ENCODE peak calls at places on chromosome 9, in six cellular contexts. T is lower lobe of right lung, Y is skeletal muscle cell, I is GM23248, R is SK-N-SH, Q is heart right ventricle. Z is an unnamed sample.

GRCh38 chr9:137680445-137681358 is 61.9 kb downstream of the EHMT1 start:
- DNase-seq in I (no peak), R (no peak), T (no peak), Q (no peak), Y (no peak), Z (no peak)

GRCh38 chr9:122777935-122778671 is 10.6 kb upstream of the OR5C1 start:
- DNase-seq in T (no peak), Q (no peak), I (peak), R (no peak), Y (peak), Z (peak)

GRCh38 chr9:98251554-98251953 is 3.9 kb downstream of the TBC1D2 start:
- DNase-seq in Y (no peak), T (no peak), R (no peak), Q (no peak), I (peak), Z (no peak)

GRCh38 chr9:133104718-133105460 is 16.2 kb downstream of the RALGDS start:
- DNase-seq in T (peak), R (no peak), I (no peak), Q (no peak), Y (no peak), Z (no peak)

GRCh38 chr9:10248890-10249289 is 363.9 kb downstream of the PTPRD start:
- DNase-seq in Q (no peak), T (no peak), Y (no peak), R (no peak), I (no peak), Z (no peak)

GRCh38 chr9:6305954-6306563 is 22.1 kb upstream of the TPD52L3 start:
- DNase-seq in Q (no peak), Y (no peak), R (peak), I (peak), T (no peak), Z (peak)

GRCh38 chr9:16828335-16829281 is 41.9 kb downstream of the BNC2 start:
- DNase-seq in I (peak), Y (no peak), Q (peak), R (peak), T (no peak), Z (no peak)

GRCh38 chr9:94757158-94757557 is 30.7 kb downstream of the AOPEP start:
- DNase-seq in Y (no peak), T (no peak), I (peak), Q (no peak), R (no peak), Z (peak)

GRCh38 chr9:133155156-133155555 is 8.6 kb downstream of the GBGT1 start:
- DNase-seq in Y (no peak), Q (no peak), I (no peak), R (peak), T (peak), Z (no peak)

GRCh38 chr9:134378901-134379338 is 52.7 kb downstream of the RXRA start:
- DNase-seq in Y (no peak), I (peak), R (peak), Q (peak), T (peak), Z (no peak)

GRCh38 chr9:99368341-99369326 is 146.6 kb downstream of the SEC61B start:
- DNase-seq in Q (peak), Y (peak), R (no peak), I (peak), T (no peak), Z (no peak)

GRCh38 chr9:96071245-96072124 is 196.0 kb downstream of the ERCC6L2 start:
- DNase-seq in Q (no peak), Y (no peak), R (peak), T (no peak), I (peak), Z (no peak)

GRCh38 chr9:33445389-33445881 is 2.0 kb downstream of the AQP3 start:
- DNase-seq in Y (no peak), T (peak), Q (no peak), R (no peak), I (no peak), Z (no peak)

GRCh38 chr9:124217839-124218437 is 39.8 kb upstream of the NEK6 start:
- DNase-seq in R (no peak), I (no peak), Q (no peak), Y (no peak), T (no peak), Z (no peak)

GRCh38 chr9:37715991-37716505 is 37.6 kb upstream of the TRMT10B start:
- DNase-seq in Y (no peak), R (no peak), Q (no peak), T (no peak), I (no peak), Z (no peak)

GRCh38 chr9:127316586-127317383 is 52.2 kb downstream of the GARNL3 start:
- DNase-seq in T (no peak), I (peak), Q (no peak), Y (no peak), R (no peak), Z (no peak)

GRCh38 chr9:136095028-136095494 is at the start of gene NACC2:
- DNase-seq in R (peak), Y (no peak), I (peak), T (peak), Q (peak), Z (no peak)

GRCh38 chr9:87684627-87685204 is 41.2 kb upstream of the CTSL start:
- DNase-seq in Y (no peak), R (peak), T (no peak), I (peak), Q (peak), Z (no peak)

GRCh38 chr9:35195683-35196082 is 33.9 kb downstream of the UNC13B start:
- DNase-seq in Q (no peak), R (no peak), T (no peak), I (peak), Y (peak), Z (no peak)

GRCh38 chr9:128127990-128128835 is 684 bp upstream of the PTGES2 start:
- DNase-seq in I (peak), R (peak), Q (peak), Y (peak), T (peak), Z (no peak)

GRCh38 chr9:21527579-21527978 is 45.5 kb upstream of the IFNE start:
- DNase-seq in R (peak), Y (no peak), Q (no peak), I (no peak), T (no peak), Z (no peak)

GRCh38 chr9:74742792-74743389 is 144.8 kb downstream of the TRPM6 start:
- DNase-seq in I (peak), R (peak), Q (no peak), T (no peak), Y (no peak), Z (no peak)

GRCh38 chr9:101668466-101668865 is 70.0 kb downstream of the GRIN3A start:
- DNase-seq in Q (no peak), R (no peak), T (no peak), Y (no peak), I (no peak), Z (no peak)

GRCh38 chr9:106864533-106865143 is 1.7 kb downstream of the ZNF462 start:
- DNase-seq in T (no peak), Q (no peak), I (peak), R (peak), Y (no peak), Z (no peak)

GRCh38 chr9:114163517-114163924 is 8.2 kb downstream of the COL27A1 start:
- DNase-seq in Y (no peak), R (peak), T (peak), I (peak), Q (peak), Z (no peak)
- H3K4me3 ChIP-seq in Y (peak), R (no peak), T (peak), I (peak), Q (no peak), Z (peak)

GRCh38 chr9:129225815-129226214 is 47.8 kb upstream of the IER5L start:
- DNase-seq in I (peak), R (peak), Y (peak), Q (peak), T (peak), Z (no peak)
- H3K4me3 ChIP-seq in I (no peak), R (no peak), Y (no peak), Q (no peak), T (no peak), Z (no peak)

DNA sequence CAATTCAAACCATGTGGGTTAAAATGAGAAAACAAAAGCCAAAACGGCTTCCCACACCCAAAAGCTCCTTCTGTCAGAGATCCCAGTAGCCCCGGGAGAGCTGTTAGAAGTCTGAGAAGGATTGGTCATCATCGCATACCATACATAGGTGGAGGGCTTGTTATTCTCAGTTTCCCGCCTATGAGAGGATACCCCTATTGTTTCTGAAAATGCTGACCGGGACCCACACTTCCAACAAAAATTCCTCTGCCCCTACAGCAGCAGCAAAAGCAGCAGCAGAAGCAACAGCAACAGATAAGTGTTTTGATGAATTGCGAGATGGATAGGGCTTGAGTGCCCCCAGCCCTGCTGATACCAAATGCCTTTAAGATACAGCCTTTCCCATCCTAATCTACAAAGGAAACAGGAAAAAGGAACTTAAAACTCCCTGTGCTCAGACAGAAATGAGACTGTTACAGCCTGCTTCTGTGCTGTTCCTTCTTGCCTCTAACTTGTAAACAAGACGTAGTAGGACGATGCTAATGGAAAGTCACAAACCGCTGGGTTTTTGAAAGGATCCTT is at the start of gene TEK:
- DNase-seq in T (no peak), Y (no peak), I (peak), Q (peak), R (no peak), Z (no peak)
- H3K4me3 ChIP-seq in T (peak), Y (peak), I (peak), Q (peak), R (no peak), Z (no peak)

DNA sequence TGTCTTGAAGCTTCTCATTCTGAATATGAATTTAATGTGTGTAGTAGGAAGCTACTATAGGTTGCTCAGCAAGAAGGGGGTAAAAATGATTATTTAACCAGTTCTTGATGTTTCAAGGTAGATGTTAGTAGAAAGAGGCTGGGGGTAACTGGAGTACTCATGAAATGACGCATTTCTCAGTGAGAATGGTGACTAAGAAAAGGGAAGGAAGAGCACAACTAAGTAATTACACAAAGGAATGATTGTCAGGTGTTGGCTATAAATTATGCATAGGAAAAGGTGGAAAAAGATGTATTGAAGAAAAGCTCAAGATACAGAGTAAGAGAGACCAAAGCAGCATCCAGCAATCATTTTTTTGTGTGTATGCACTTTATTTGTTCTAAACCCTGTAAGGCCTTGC is 1.4 kb upstream of the PSIP1 start:
- DNase-seq in Y (no peak), R (no peak), T (no peak), I (no peak), Q (no peak), Z (no peak)
- H3K4me3 ChIP-seq in Y (no peak), R (no peak), T (no peak), I (no peak), Q (no peak), Z (no peak)

DNA sequence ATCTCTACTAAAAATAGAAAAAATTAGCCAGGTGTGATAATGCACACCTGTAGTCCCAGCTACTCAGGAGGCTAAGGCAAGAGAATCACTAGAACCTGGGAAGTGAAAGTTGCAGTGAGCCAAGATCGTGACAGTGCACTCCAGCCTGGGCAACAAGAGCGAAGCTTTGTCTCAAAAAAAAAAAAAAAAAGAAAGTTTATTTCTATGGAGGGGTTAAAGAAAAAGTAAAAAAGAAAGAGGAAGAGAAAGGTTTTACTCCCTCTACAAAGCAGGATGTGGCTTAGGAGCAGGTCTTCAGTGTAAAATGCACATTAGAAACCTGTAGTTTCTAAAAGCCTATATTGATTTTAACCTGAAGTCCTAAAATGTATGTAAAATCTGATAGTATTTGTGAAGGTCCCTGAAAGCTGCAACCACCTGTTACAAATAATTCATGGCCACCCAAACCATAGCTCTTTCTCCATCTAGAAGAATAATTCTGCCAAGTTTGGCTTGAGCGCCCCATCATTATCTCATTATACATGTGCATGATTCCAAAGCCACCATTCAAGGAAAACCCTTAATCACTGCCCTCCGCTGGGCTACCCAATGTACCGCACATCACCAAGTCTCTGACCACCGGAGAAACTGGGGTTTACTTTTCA is 3.4 kb downstream of the FNBP1 start:
- DNase-seq in I (no peak), T (no peak), R (peak), Y (no peak), Q (no peak), Z (no peak)
- H3K4me3 ChIP-seq in I (no peak), T (peak), R (no peak), Y (no peak), Q (no peak), Z (no peak)

Z was measured in epithelial cell of proximal tubule.